ENCODE peak calls at places on chromosomes 4 and X, in four cellular contexts. D is brain microvascular endothelial cell, A is sigmoid colon, H is body of pancreas. K is an unnamed sample.

GRCh38 chrX:119488749-119489148 is 20.5 kb downstream of the SLC25A5 start:
- DNase-seq in A (peak; percentile 66), H (peak; percentile 67), D (peak; percentile 41), K (no peak)

GRCh38 chr4:5813882-5814255 is 79.0 kb downstream of the CRMP1 start:
- DNase-seq in A (no peak), D (no peak), H (no peak), K (no peak)

GRCh38 chrX:125090046-125090445 is 229.6 kb upstream of the TEX13C start:
- DNase-seq in D (no peak), A (no peak), H (no peak), K (no peak)

GRCh38 chr4:3861720-3862639 is 95.8 kb downstream of the ADRA2C start:
- DNase-seq in A (no peak), D (no peak), H (no peak), K (no peak)

GRCh38 chr4:99945718-99946345 is 586 bp downstream of the DNAJB14 start:
- DNase-seq in A (peak; percentile 66), H (peak; percentile 5), D (no peak), K (no peak)

GRCh38 chrX:134013092-134013497 is 27.7 kb upstream of the GPC3 start:
- DNase-seq in D (peak; percentile 1), A (no peak), H (no peak), K (no peak)

GRCh38 chr4:145679991-145680455 is at the start of gene C4orf51:
- DNase-seq in D (peak; percentile 42), A (no peak), H (peak; percentile 52), K (peak; percentile 9)

GRCh38 chrX:34881671-34882070 is 60.9 kb upstream of the FAM47B start:
- DNase-seq in D (no peak), A (no peak), H (no peak), K (no peak)

GRCh38 chrX:49627030-49627777 is 28.4 kb downstream of the GAGE1 start:
- DNase-seq in H (no peak), A (no peak), D (no peak), K (no peak)

GRCh38 chrX:39331062-39331704 is 529.9 kb downstream of the MID1IP1 start:
- DNase-seq in A (no peak), H (no peak), D (no peak), K (no peak)

GRCh38 chr4:40301592-40301991 is 33.5 kb upstream of the CHRNA9 start:
- DNase-seq in D (no peak), A (peak; percentile 47), H (no peak), K (no peak)

GRCh38 chr4:146095091-146095690 is 80.3 kb upstream of the LSM6 start:
- DNase-seq in D (peak; percentile 59), A (no peak), H (peak; percentile 30), K (no peak)

GRCh38 chrX:151974336-151975227 is at the start of gene GABRE:
- DNase-seq in D (no peak), H (peak; percentile 32), A (peak; percentile 73), K (no peak)

GRCh38 chr4:143411527-143412480 is 75.1 kb downstream of the GAB1 start:
- DNase-seq in H (no peak), D (peak; percentile 3), A (no peak), K (no peak)

GRCh38 chr4:122633211-122633610 is 12.3 kb upstream of the IL21 start:
- DNase-seq in A (no peak), H (no peak), D (no peak), K (no peak)

GRCh38 chr4:185542626-185543336 is 7.5 kb upstream of the PDLIM3 start:
- DNase-seq in H (peak; percentile 41), A (peak; percentile 88), D (no peak), K (no peak)

GRCh38 chr4:37715889-37716402 is 29.8 kb upstream of the RELL1 start:
- DNase-seq in A (no peak), D (no peak), H (peak; percentile 45), K (no peak)

GRCh38 chr4:183200453-183200852 is 101.4 kb downstream of the WWC2 start:
- DNase-seq in A (no peak), D (peak; percentile 93), H (peak; percentile 93), K (no peak)

GRCh38 chr4:92519727-92520126 is 216.0 kb downstream of the GRID2 start:
- DNase-seq in H (no peak), D (no peak), A (no peak), K (no peak)

GRCh38 chr4:105182211-105182610 is 35.5 kb downstream of the TET2 start:
- DNase-seq in H (no peak), D (no peak), A (no peak), K (no peak)

GRCh38 chr4:148874331-148874730 is 432.1 kb upstream of the NR3C2 start:
- DNase-seq in D (no peak), H (no peak), A (no peak), K (no peak)

GRCh38 chrX:49042581-49043219 is 457 bp downstream of the TFE3 start:
- DNase-seq in D (no peak), A (no peak), H (no peak), K (no peak)

GRCh38 chr4:178339769-178340168 is 897.5 kb upstream of the AGA start:
- DNase-seq in D (no peak), H (no peak), A (no peak), K (no peak)

GRCh38 chrX:66872771-66873170 is 233.9 kb upstream of the EDA2R start:
- DNase-seq in D (no peak), H (no peak), A (no peak), K (no peak)

GRCh38 chr4:17894421-17894820 is 83.6 kb downstream of the NCAPG start:
- DNase-seq in A (no peak), H (no peak), D (no peak), K (no peak)

GRCh38 chrX:152904151-152905080 is 6.5 kb downstream of the ZNF185 start:
- DNase-seq in D (peak; percentile 51), H (peak; percentile 45), A (no peak), K (peak; percentile 16)

GRCh38 chrX:122777766-122778165 is 406.3 kb upstream of the GRIA3 start:
- DNase-seq in H (no peak), A (no peak), D (no peak), K (no peak)

GRCh38 chr4:37447886-37448285 is 203.3 kb downstream of the NWD2 start:
- DNase-seq in H (no peak), A (no peak), D (no peak), K (no peak)

GRCh38 chrX:310621-311155 is 7.9 kb downstream of the GTPBP6 start:
- DNase-seq in D (no peak), H (no peak), A (peak; percentile 60), K (no peak)

GRCh38 chrX:43702079-43702524 is 46.0 kb downstream of the MAOA start:
- DNase-seq in H (no peak), D (no peak), A (no peak), K (no peak)

GRCh38 chrX:49910344-49910743 is 12.1 kb upstream of the CLCN5 start:
- DNase-seq in A (no peak), H (no peak), D (no peak), K (no peak)

GRCh38 chr4:55181606-55182005 is 56.2 kb upstream of the KDR start:
- DNase-seq in A (no peak), D (peak; percentile 78), H (no peak), K (no peak)

GRCh38 chr4:85028910-85029309 is 62.4 kb upstream of the WDFY3 start:
- DNase-seq in A (no peak), H (no peak), D (peak; percentile 96), K (no peak)

GRCh38 chrX:40908857-40909475 is 173.6 kb upstream of the MED14 start:
- DNase-seq in A (no peak), D (peak; percentile 18), H (no peak), K (no peak)

GRCh38 chrX:10633722-10634121 is 13.3 kb upstream of the MID1 start:
- DNase-seq in D (peak; percentile 88), A (peak; percentile 74), H (peak; percentile 16), K (no peak)

GRCh38 chr4:172838108-172838507 is 330.5 kb upstream of the GALNT7 start:
- DNase-seq in A (no peak), D (no peak), H (no peak), K (no peak)
- TF ChIP-seq CTCF in A (no peak), D (no peak), H (no peak), K (no peak)

GRCh38 chrX:30304866-30305265 is 4.3 kb downstream of the NR0B1 start:
- DNase-seq in A (no peak), H (no peak), D (no peak), K (no peak)

GRCh38 chrX:30310429-30311206 is 1.4 kb upstream of the NR0B1 start:
- DNase-seq in A (no peak), D (no peak), H (no peak), K (no peak)

GRCh38 chrX:30309139-30309571 is at the start of gene NR0B1:
- DNase-seq in H (peak; percentile 7), A (no peak), D (no peak), K (no peak)

GRCh38 chrX:30307466-30307865 is 1.7 kb downstream of the NR0B1 start:
- DNase-seq in D (no peak), A (no peak), H (no peak), K (no peak)

GRCh38 chrX:30308263-30309138 is 689 bp downstream of the NR0B1 start:
- DNase-seq in A (no peak), D (no peak), H (no peak), K (no peak)
- H3K4me3 ChIP-seq in A (peak overlapping the region; percentile 12), D (peak overlapping the region; percentile 41), H (no peak overlapping the region), K (peak overlapping the region; percentile 9)

GRCh38 chr4:86500527-86500926 is 93.6 kb upstream of the PTPN13 start:
- DNase-seq in H (no peak), D (no peak), A (no peak), K (no peak)

GRCh38 chr4:86497980-86498379 is 96.1 kb upstream of the PTPN13 start:
- DNase-seq in D (peak; percentile 5), H (no peak), A (no peak), K (no peak)

GRCh38 chr4:86496094-86497060 is 97.7 kb upstream of the PTPN13 start:
- DNase-seq in A (no peak), H (peak; percentile 35), D (peak; percentile 25), K (no peak)

GRCh38 chr4:86497131-86497530 is 97.0 kb upstream of the PTPN13 start:
- DNase-seq in D (no peak), H (peak; percentile 7), A (no peak), K (no peak)

GRCh38 chr4:86498560-86499166 is 95.5 kb upstream of the PTPN13 start:
- DNase-seq in D (peak; percentile 53), A (no peak), H (peak; percentile 41), K (no peak)
- TF ChIP-seq CTCF in D (peak; percentile 80), A (peak; percentile 48), H (peak; percentile 66), K (peak; percentile 75)

DNA sequence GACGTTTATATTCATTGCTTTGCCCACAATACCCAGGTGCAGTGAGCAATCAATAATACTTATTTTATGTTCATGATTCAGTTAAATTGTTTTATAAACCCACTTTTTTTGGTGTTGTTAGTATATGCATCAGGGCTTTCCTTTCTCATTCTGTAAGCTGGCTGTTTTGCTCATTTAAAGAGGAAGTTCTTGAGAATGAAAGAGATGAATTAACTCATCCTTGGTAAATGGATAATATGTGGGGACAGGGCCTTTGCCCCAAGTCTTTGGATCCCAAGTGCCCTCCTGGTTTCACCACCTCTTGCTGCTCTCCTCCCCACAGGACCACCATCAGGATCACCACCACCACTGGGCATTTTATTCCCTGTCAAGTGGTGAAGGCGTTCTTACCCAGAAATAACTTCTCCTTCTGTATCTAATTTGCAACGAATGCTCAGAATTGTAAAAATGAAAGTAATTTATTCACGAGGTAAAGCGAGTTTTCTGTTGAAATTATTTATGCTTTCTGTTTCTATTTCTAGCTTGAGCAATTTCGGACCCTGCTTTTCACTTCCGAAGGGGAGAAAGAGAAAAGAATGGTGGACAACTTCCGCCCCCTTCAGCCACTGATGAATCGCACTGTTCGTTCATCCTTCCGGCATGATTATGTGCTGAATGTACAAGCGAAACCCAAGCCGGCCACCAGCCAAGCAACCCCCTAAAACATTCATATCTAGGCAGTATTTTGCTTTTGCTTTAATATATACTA is 8.1 kb upstream of the ZRSR2 start:
- DNase-seq in H (no peak), A (no peak), D (no peak), K (no peak)
- H3K4me3 ChIP-seq in H (no peak overlapping the region), A (no peak overlapping the region), D (no peak overlapping the region), K (no peak overlapping the region)

GRCh38 chr4:2803624-2804448 is 11.0 kb downstream of the SH3BP2 start:
- DNase-seq in H (peak; percentile 60), A (peak; percentile 73), D (peak; percentile 24), K (no peak)
- TF ChIP-seq CTCF in H (no peak), A (no peak), D (no peak), K (no peak)

K was measured in AG04449.